ENCODE peak calls at places on chromosomes 2 and 18, in four cellular contexts. One of them, this sample, is unnamed.

GRCh38 chr2:233535276-233535675 is 31.3 kb downstream of the USP40 start:
- DNase-seq in Peyer's patch: no peak
- DNase-seq in IMR-90: no peak
- DNase-seq in K562: no peak
- DNase-seq in this sample: no peak

GRCh38 chr2:206368933-206369569 is 74.3 kb upstream of the ADAM23 start:
- DNase-seq in K562: no peak
- DNase-seq in IMR-90: no peak
- DNase-seq in Peyer's patch: no peak
- DNase-seq in this sample: no peak

GRCh38 chr2:190847504-190848201 is 33.0 kb upstream of the GLS start:
- DNase-seq in IMR-90: peak
- DNase-seq in K562: no peak
- DNase-seq in Peyer's patch: no peak
- DNase-seq in this sample: no peak

GRCh38 chr2:26438926-26439325 is 37.2 kb downstream of the DRC1 start:
- DNase-seq in K562: no peak
- DNase-seq in IMR-90: no peak
- DNase-seq in Peyer's patch: no peak
- DNase-seq in this sample: no peak

GRCh38 chr2:74444498-74445318 is 3.0 kb upstream of the RTKN start:
- DNase-seq in IMR-90: no peak
- DNase-seq in Peyer's patch: no peak
- DNase-seq in K562: no peak
- DNase-seq in this sample: no peak

GRCh38 chr2:234606906-234607305 is 110.0 kb upstream of the ARL4C start:
- DNase-seq in IMR-90: peak
- DNase-seq in K562: no peak
- DNase-seq in Peyer's patch: no peak
- DNase-seq in this sample: no peak

GRCh38 chr2:165471349-165471975 is 2.0 kb downstream of the CSRNP3 start:
- DNase-seq in Peyer's patch: no peak
- DNase-seq in K562: no peak
- DNase-seq in IMR-90: no peak
- DNase-seq in this sample: no peak

GRCh38 chr2:236954641-236955040 is 131.0 kb upstream of the COPS8 start:
- DNase-seq in IMR-90: no peak
- DNase-seq in K562: no peak
- DNase-seq in Peyer's patch: peak
- DNase-seq in this sample: no peak

GRCh38 chr18:27921392-27921791 is 255.5 kb downstream of the CDH2 start:
- DNase-seq in Peyer's patch: no peak
- DNase-seq in K562: no peak
- DNase-seq in IMR-90: no peak
- DNase-seq in this sample: no peak

GRCh38 chr2:136118819-136119716 is 1.1 kb upstream of the CXCR4 start:
- DNase-seq in IMR-90: no peak
- DNase-seq in K562: peak
- DNase-seq in Peyer's patch: peak
- DNase-seq in this sample: peak

GRCh38 chr2:136117909-136118818 is at the start of gene CXCR4:
- DNase-seq in K562: peak
- DNase-seq in Peyer's patch: peak
- DNase-seq in IMR-90: peak
- DNase-seq in this sample: peak

GRCh38 chr2:136116111-136116812 is 1.7 kb downstream of the CXCR4 start:
- DNase-seq in K562: no peak
- DNase-seq in IMR-90: no peak
- DNase-seq in Peyer's patch: peak
- DNase-seq in this sample: peak

GRCh38 chr2:136116813-136117390 is 1.0 kb downstream of the CXCR4 start:
- DNase-seq in Peyer's patch: peak
- DNase-seq in IMR-90: no peak
- DNase-seq in K562: no peak
- DNase-seq in this sample: no peak

DNA sequence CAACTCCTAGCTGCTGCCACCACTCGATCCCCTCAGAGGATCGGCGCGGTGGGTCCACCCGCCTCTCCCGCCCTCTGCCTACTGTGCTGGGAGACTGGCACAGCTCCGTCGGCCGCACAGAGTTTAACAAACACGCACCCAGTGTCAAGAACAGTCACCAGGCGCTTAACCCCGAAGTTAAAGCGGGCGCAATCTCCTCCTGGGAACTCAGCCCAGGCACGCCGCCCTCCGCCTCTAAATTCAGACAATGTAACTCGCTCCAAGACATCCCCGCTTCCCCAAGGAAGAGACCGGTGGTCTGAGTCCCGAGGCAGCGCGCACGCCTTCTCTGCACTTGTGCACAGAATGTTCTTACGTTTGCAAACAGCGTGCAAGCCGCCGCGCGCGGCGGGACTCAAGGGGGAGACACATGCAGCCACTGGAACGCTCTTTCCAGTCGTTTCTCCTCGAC is 533 bp downstream of the CXCR4 start:
- DNase-seq in K562: peak
- DNase-seq in Peyer's patch: no peak
- DNase-seq in IMR-90: peak
- DNase-seq in this sample: peak
- TF ChIP-seq CTCF in K562: no peak
- TF ChIP-seq CTCF in Peyer's patch: no peak
- TF ChIP-seq CTCF in IMR-90: no peak
- TF ChIP-seq CTCF in this sample: no peak

DNA sequence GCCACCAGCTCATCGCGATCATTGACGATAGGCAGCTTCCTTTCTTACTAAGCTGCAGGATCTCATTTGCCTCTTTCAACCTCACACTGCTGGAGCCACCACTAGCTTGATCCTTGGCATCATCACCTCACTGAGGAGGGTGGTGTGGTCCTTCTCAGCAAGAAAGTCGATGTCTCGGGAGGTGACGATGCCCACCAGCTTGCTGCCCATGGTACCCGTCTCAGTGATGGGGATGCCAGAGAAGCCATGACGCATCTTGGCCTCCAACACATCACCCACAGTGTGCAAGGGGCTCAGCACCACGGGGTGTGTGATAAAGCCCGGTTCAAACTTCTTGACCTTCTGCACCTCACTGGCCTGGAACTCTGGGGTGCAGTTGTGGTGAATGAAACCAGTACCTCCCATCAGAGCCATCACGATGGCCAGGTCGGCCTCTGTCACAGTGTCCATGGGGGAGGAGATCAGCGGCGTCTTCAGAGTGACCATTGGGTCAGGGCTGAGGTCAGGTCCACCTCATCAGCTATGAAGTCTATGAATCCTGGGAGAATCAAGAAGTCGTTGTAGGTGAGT is 22.5 kb downstream of the CFLAR start:
- DNase-seq in IMR-90: no peak
- DNase-seq in Peyer's patch: no peak
- DNase-seq in K562: no peak
- DNase-seq in this sample: no peak
- TF ChIP-seq POLR2A in IMR-90: no peak
- TF ChIP-seq POLR2A in Peyer's patch: no peak
- TF ChIP-seq POLR2A in K562: no peak
- TF ChIP-seq POLR2A in this sample: no peak

GRCh38 chr2:54763636-54764291 is 40.3 kb downstream of the EML6 start:
- DNase-seq in K562: no peak
- DNase-seq in Peyer's patch: no peak
- DNase-seq in IMR-90: no peak
- DNase-seq in this sample: peak
- TF ChIP-seq CTCF in K562: peak
- TF ChIP-seq CTCF in Peyer's patch: peak
- TF ChIP-seq CTCF in IMR-90: peak
- TF ChIP-seq CTCF in this sample: no peak

GRCh38 chr18:35477974-35478373 is 19.8 kb downstream of the INO80C start:
- DNase-seq in K562: no peak
- DNase-seq in IMR-90: no peak
- DNase-seq in Peyer's patch: no peak
- DNase-seq in this sample: no peak

GRCh38 chr18:35479911-35480586 is 17.7 kb downstream of the INO80C start:
- DNase-seq in K562: no peak
- DNase-seq in Peyer's patch: no peak
- DNase-seq in IMR-90: no peak
- DNase-seq in this sample: no peak

GRCh38 chr18:35481960-35482366 is 15.8 kb downstream of the INO80C start:
- DNase-seq in Peyer's patch: no peak
- DNase-seq in IMR-90: peak
- DNase-seq in K562: no peak
- DNase-seq in this sample: no peak

GRCh38 chr18:35477497-35477896 is 20.3 kb downstream of the INO80C start:
- DNase-seq in IMR-90: no peak
- DNase-seq in K562: no peak
- DNase-seq in Peyer's patch: no peak
- DNase-seq in this sample: no peak

DNA sequence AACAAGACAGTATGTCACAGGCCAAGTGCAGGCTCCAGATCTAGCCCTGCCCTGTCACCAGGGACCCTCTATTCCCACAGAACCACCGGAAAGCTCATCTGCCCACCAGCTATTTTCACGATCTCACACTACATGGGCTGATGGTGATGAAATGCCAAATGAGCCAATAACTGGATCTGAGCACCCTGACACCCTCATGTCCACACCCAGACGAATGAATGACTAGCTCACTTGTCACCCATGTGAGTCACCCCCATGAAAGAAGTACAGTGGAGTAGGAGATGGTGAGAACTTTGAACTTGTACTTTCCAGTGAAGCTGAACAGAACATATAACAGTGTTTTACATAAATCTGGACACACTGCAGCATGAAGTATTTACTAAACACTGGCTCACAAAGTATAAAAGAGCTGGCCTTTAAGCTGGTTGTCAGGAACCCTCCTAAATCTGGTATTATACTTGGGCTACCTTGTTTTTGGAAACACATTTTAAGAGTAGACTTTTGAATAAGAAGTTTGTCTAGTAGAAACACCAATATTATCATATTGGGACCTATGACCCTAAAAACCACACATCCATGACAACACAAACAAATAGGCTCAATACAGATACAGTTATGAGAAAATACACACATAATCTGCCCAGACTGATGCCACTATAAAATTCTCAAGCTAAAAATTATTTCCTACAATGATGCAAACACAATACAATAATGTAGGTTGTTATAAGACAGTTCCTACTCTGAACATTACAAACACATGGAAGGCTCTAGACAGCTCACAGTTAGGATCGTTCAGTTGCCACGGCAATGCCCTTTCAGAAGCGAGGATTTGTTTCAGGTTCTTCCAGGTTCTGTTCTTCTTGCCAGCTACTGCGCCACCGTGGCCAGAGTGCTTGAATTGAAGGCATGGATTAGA is 19.0 kb downstream of the INO80C start:
- DNase-seq in K562: no peak
- DNase-seq in IMR-90: peak
- DNase-seq in Peyer's patch: peak
- DNase-seq in this sample: no peak
- TF ChIP-seq POLR2A in K562: no peak
- TF ChIP-seq POLR2A in IMR-90: no peak
- TF ChIP-seq POLR2A in Peyer's patch: no peak
- TF ChIP-seq POLR2A in this sample: no peak

GRCh38 chr2:69466728-69467127 is 29.5 kb upstream of the NFU1 start:
- DNase-seq in K562: no peak
- DNase-seq in IMR-90: peak
- DNase-seq in Peyer's patch: no peak
- DNase-seq in this sample: no peak

GRCh38 chr2:69462780-69463179 is 25.5 kb upstream of the NFU1 start:
- DNase-seq in IMR-90: no peak
- DNase-seq in Peyer's patch: no peak
- DNase-seq in K562: no peak
- DNase-seq in this sample: no peak

GRCh38 chr2:69459936-69460335 is 22.7 kb upstream of the NFU1 start:
- DNase-seq in K562: no peak
- DNase-seq in IMR-90: no peak
- DNase-seq in Peyer's patch: no peak
- DNase-seq in this sample: no peak

GRCh38 chr2:69465513-69466456 is 28.6 kb upstream of the NFU1 start:
- DNase-seq in Peyer's patch: peak
- DNase-seq in K562: no peak
- DNase-seq in IMR-90: no peak
- DNase-seq in this sample: peak

DNA sequence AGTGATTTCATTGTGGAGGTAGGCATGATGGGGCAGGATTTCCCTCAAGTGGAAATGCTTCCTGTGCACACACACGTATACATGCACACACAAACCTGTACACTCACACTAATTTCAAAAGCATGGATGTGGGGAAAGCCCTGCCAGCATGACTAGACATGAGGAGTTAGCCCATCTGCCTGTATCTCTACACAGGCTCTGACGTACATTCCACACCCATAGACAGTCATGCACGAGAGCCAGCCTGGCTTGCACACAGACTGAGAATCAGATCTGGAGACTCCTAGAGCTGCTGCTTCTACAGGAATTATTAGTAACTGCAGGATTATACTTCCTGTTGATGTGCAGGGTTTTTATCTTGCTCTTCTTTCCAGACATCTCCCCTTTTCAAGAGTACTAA is 27.3 kb upstream of the NFU1 start:
- DNase-seq in Peyer's patch: peak
- DNase-seq in IMR-90: peak
- DNase-seq in K562: no peak
- DNase-seq in this sample: peak
- TF ChIP-seq CTCF in Peyer's patch: no peak
- TF ChIP-seq CTCF in IMR-90: no peak
- TF ChIP-seq CTCF in K562: no peak
- TF ChIP-seq CTCF in this sample: no peak

DNA sequence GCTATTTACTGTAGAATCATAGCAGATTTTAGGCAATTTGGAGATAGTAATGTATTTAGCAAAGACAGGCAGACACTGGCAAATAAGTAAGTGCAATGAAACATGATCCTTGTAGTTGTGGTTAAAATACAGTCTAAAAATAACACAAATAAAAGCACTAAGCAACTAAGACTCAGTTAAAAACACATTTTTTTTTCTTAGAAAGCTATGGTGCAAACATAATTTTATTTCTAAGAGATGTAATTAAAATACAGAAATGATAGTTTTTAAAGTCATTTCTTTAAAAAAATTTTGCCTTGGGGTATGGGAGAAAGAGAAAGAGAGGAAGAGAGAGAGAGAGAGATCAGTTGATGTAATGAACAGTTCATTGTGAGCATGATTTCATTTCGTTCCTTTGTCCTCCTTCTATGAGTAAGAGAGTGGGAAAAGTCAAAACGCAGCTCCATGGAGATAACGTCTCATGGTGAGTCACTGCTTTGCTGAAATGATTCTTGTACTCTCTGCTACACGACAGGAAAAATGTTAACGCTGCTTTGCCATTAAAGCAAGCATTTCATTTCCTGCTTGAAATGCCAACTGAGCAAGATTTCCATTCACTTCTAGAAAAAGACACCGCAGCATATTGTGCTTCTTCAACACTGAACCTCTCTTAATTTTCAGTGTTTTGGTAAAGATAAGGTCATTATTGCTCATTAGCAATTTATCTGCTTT is 61.3 kb upstream of the PGAP1 start:
- DNase-seq in Peyer's patch: peak
- DNase-seq in K562: no peak
- DNase-seq in IMR-90: peak
- DNase-seq in this sample: peak
- TF ChIP-seq POLR2A in Peyer's patch: no peak
- TF ChIP-seq POLR2A in K562: no peak
- TF ChIP-seq POLR2A in IMR-90: no peak
- TF ChIP-seq POLR2A in this sample: no peak

This sample was measured in testis.